ENCODE peak calls at places on chromosomes 16 and 17, in nine cellular contexts. K is CD4-positive, CD25-positive, alpha-beta regulatory T cell; G is iPS DF 6.9; A is naive B cell; D is stomach; C is myocyte; N is naive thymus-derived CD8-positive, alpha-beta T cell; V is Right ventricle myocardium superior; Y is neuronal stem cell. I is an unnamed sample.

GRCh38 chr16:9479008-9479407 is 387.6 kb downstream of the HAPSTR1 start:
- DNase-seq in Y (no peak), K (no peak), C (no peak), D (no peak), A (no peak), G (no peak), V (no peak), N (no peak), I (no peak)

GRCh38 chr16:63841271-63841670 is 1280.6 kb downstream of the CDH11 start:
- DNase-seq in G (no peak), N (no peak), Y (no peak), C (no peak), A (no peak), K (no peak), V (no peak), D (no peak), I (no peak)

GRCh38 chr16:16021988-16022682 is 72.7 kb downstream of the ABCC1 start:
- DNase-seq in Y (peak), A (no peak), V (peak), K (no peak), G (no peak), D (peak), N (no peak), C (peak), I (peak)

GRCh38 chr17:30336369-30337171 is 2.7 kb upstream of the TMIGD1 start:
- DNase-seq in Y (peak), A (peak), K (peak), N (peak), V (no peak), G (peak), D (peak), C (peak), I (peak)

GRCh38 chr16:27639588-27640276 is 89.8 kb downstream of the KATNIP start:
- DNase-seq in A (no peak), C (peak), Y (peak), D (no peak), K (peak), G (peak), V (no peak), N (no peak), I (no peak)

GRCh38 chr16:19696312-19696711 is 21.7 kb downstream of the KNOP1 start:
- DNase-seq in N (peak), Y (no peak), D (peak), G (no peak), V (peak), C (peak), K (peak), A (no peak), I (peak)

GRCh38 chr16:80614908-80615696 is 74.3 kb downstream of the DYNLRB2 start:
- DNase-seq in Y (no peak), C (no peak), A (no peak), K (no peak), G (no peak), N (no peak), D (no peak), V (no peak), I (peak)

GRCh38 chr16:63684702-63685101 is 1437.2 kb downstream of the CDH11 start:
- DNase-seq in V (no peak), G (no peak), Y (no peak), C (no peak), D (no peak), A (no peak), N (no peak), K (no peak), I (no peak)

GRCh38 chr17:4340914-4341615 is 25.4 kb downstream of the UBE2G1 start:
- DNase-seq in N (no peak), A (no peak), V (no peak), C (peak), Y (no peak), K (no peak), D (no peak), G (no peak), I (no peak)

GRCh38 chr17:28646039-28646754 is 1.2 kb upstream of the BLTP2 start:
- DNase-seq in C (no peak), A (no peak), N (no peak), Y (no peak), G (no peak), K (no peak), V (no peak), D (no peak), I (no peak)

GRCh38 chr16:29729116-29729521 is 16.7 kb downstream of the C16orf54 start:
- DNase-seq in N (no peak), A (no peak), K (no peak), G (no peak), D (no peak), C (peak), V (no peak), Y (peak), I (no peak)

GRCh38 chr16:50616386-50616785 is 64.7 kb downstream of the SNX20 start:
- DNase-seq in A (no peak), G (no peak), C (no peak), D (no peak), Y (no peak), N (no peak), V (no peak), K (no peak), I (no peak)

GRCh38 chr16:87178177-87178863 is 138.9 kb downstream of the C16orf95 start:
- DNase-seq in D (no peak), V (no peak), A (no peak), Y (no peak), C (no peak), K (no peak), G (no peak), N (no peak), I (no peak)

GRCh38 chr16:2253293-2253692 is 1.9 kb upstream of the ECI1 start:
- DNase-seq in D (no peak), V (no peak), K (no peak), N (no peak), C (no peak), G (no peak), Y (no peak), A (no peak), I (no peak)

GRCh38 chr16:63787014-63787413 is 1334.8 kb downstream of the CDH11 start:
- DNase-seq in N (no peak), K (no peak), V (no peak), D (no peak), Y (no peak), C (peak), A (no peak), G (no peak), I (no peak)

GRCh38 chr17:29612404-29613370 is 10.0 kb downstream of the CORO6 start:
- DNase-seq in N (no peak), Y (no peak), C (no peak), D (no peak), A (no peak), G (no peak), K (no peak), V (no peak), I (no peak)

GRCh38 chr17:76956846-76957540 is 88.8 kb downstream of the MGAT5B start:
- DNase-seq in G (no peak), Y (no peak), A (peak), K (no peak), N (no peak), C (no peak), V (no peak), D (no peak), I (no peak)

GRCh38 chr17:4215882-4216411 is 47.8 kb downstream of the ANKFY1 start:
- DNase-seq in K (no peak), N (no peak), G (no peak), C (no peak), V (no peak), D (no peak), A (no peak), Y (no peak), I (no peak)

GRCh38 chr17:51442112-51442865 is 181.9 kb downstream of the UTP18 start:
- DNase-seq in A (no peak), K (no peak), Y (no peak), V (no peak), G (no peak), D (no peak), N (no peak), C (no peak), I (no peak)

GRCh38 chr17:38693700-38694329 is 11.3 kb upstream of the MLLT6 start:
- DNase-seq in D (peak), V (peak), N (no peak), A (no peak), C (no peak), K (no peak), G (no peak), Y (no peak), I (peak)